ENCODE peak calls at places on chromosomes 5 and 9, in eight cellular contexts. B, G, P, D, J, E, T and N are unnamed samples.

GRCh38 chr9:134811673-134812668 is 68.6 kb upstream of the FCN2 start:
- DNase-seq in B (no peak), G (no peak), P (no peak), D (no peak), J (no peak), E (no peak), T (no peak), N (no peak)

GRCh38 chr9:536597-537511 is 304.6 kb upstream of the DMRT1 start:
- DNase-seq in B (no peak), G (no peak), P (no peak), D (no peak), J (no peak), E (no peak), T (no peak), N (no peak)

GRCh38 chr5:14413331-14413750 is 168.3 kb upstream of the OTULINL start:
- DNase-seq in B (no peak), G (no peak), P (no peak), D (no peak), J (no peak), E (no peak), T (no peak), N (no peak)

GRCh38 chr5:153610009-153610408 is 119.5 kb downstream of the GRIA1 start:
- DNase-seq in B (no peak), G (no peak), P (no peak), D (no peak), J (no peak), E (no peak), T (no peak), N (no peak)

GRCh38 chr5:982377-983237 is 26.0 kb upstream of the NKD2 start:
- DNase-seq in B (no peak), G (peak; percentile 38), P (no peak), D (peak; percentile 62), J (no peak), E (no peak), T (no peak), N (peak; percentile 64)

GRCh38 chr9:70579686-70580085 is 165.2 kb upstream of the KLF9 start:
- DNase-seq in B (no peak), G (no peak), P (no peak), D (peak; percentile 52), J (no peak), E (no peak), T (no peak), N (no peak)

GRCh38 chr5:143061161-143061945 is 291.2 kb downstream of the ARHGAP26 start:
- DNase-seq in B (no peak), G (no peak), P (no peak), D (no peak), J (no peak), E (no peak), T (no peak), N (no peak)

GRCh38 chr9:17280350-17281012 is 145.6 kb downstream of the CNTLN start:
- DNase-seq in B (no peak), G (no peak), P (no peak), D (no peak), J (no peak), E (no peak), T (no peak), N (no peak)

GRCh38 chr9:127051881-127052595 is 70.4 kb downstream of the ANGPTL2 start:
- DNase-seq in B (no peak), G (no peak), P (no peak), D (peak; percentile 85), J (no peak), E (no peak), T (peak; percentile 25), N (no peak)

GRCh38 chr5:144167998-144168397 is 2.5 kb downstream of the YIPF5 start:
- DNase-seq in B (no peak), G (no peak), P (no peak), D (no peak), J (no peak), E (no peak), T (no peak), N (no peak)

GRCh38 chr9:129888085-129888808 is 53.0 kb downstream of the USP20 start:
- DNase-seq in B (no peak), G (no peak), P (peak; percentile 75), D (peak; percentile 89), J (peak; percentile 53), E (peak; percentile 100), T (no peak), N (peak; percentile 56)

GRCh38 chr5:71640408-71640807 is 53.3 kb downstream of the MCCC2 start:
- DNase-seq in B (no peak), G (no peak), P (no peak), D (no peak), J (no peak), E (no peak), T (no peak), N (no peak)

GRCh38 chr5:40080191-40080590 is 599.5 kb upstream of the PTGER4 start:
- DNase-seq in B (no peak), G (no peak), P (no peak), D (no peak), J (no peak), E (no peak), T (no peak), N (no peak)

GRCh38 chr5:116524966-116525365 is 49.7 kb downstream of the SEMA6A start:
- DNase-seq in B (no peak), G (no peak), P (no peak), D (no peak), J (no peak), E (no peak), T (no peak), N (no peak)

GRCh38 chr5:116527587-116527986 is 47.0 kb downstream of the SEMA6A start:
- DNase-seq in B (no peak), G (no peak), P (no peak), D (no peak), J (no peak), E (no peak), T (no peak), N (no peak)

GRCh38 chr5:116524051-116524450 is 50.6 kb downstream of the SEMA6A start:
- DNase-seq in B (no peak), G (no peak), P (no peak), D (no peak), J (no peak), E (no peak), T (no peak), N (no peak)

GRCh38 chr5:116524505-116524904 is 50.1 kb downstream of the SEMA6A start:
- DNase-seq in B (no peak), G (no peak), P (no peak), D (no peak), J (no peak), E (no peak), T (no peak), N (no peak)

GRCh38 chr5:116525680-116526079 is 48.9 kb downstream of the SEMA6A start:
- DNase-seq in B (no peak), G (no peak), P (no peak), D (no peak), J (no peak), E (no peak), T (no peak), N (no peak)
- TF ChIP-seq POLR2A in B (no peak), G (no peak), P (no peak), D (no peak), J (no peak), E (no peak), T (no peak), N (no peak)

DNA sequence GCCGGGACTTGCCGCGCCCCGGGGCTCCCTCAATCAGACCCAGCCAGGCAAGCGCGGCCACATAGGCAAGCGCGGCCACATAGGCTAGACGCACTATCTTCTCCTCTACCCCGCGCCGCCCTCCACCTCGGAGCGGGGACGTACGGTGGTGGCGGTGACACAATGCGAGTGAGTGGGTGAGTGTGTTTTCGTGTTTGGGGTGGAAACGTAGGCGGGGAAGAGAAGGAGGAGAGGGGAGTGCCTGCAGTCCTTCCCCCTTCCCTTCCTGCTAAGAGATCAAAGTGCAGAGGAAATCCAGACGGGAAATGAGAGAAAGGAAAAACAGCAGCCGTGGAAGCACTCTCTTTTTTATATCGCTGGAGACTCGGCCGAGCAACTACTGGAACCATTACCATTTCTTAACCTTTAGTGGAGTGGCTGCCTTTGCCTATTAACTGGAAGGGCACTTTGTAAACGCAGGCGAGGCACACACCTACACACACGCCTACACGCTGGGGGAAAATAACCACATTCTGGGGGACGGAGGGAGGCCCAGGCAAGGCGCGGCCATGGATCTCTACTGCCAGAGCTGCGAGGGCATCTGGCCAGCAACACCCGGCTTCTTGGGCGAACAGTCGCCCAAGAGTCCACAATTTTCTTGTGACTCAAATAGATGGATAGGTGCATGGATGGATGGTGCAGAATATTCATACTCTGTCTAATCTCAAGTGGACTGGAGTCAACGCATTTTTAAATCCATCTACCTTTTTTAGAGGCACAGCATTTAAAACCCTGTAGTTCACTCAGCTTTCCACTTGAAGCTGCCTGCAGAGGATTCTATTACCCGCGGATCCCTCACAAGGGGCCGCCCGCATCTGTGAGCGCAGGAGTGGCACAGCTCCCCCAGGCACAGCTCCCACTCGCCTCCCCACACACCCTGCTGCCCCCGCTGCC is 2.1 kb downstream of the EDIL3 start:
- DNase-seq in B (peak; percentile 26), G (peak; percentile 9), P (no peak), D (peak; percentile 87), J (no peak), E (no peak), T (peak; percentile 56), N (peak; percentile 56)
- H3K27ac ChIP-seq in B (no peak overlapping the region), G (no peak overlapping the region), P (no peak overlapping the region), D (peak overlapping the region; percentile 74), J (peak overlapping the region; percentile 87), E (no peak overlapping the region), T (peak overlapping the region; percentile 68), N (peak overlapping the region; percentile 79)

GRCh38 chr5:76332102-76332501 is 71.0 kb upstream of the IQGAP2 start:
- DNase-seq in B (no peak), G (no peak), P (no peak), D (no peak), J (no peak), E (no peak), T (no peak), N (no peak)

GRCh38 chr5:76326559-76327351 is 76.3 kb upstream of the IQGAP2 start:
- DNase-seq in B (no peak), G (no peak), P (no peak), D (no peak), J (no peak), E (no peak), T (no peak), N (no peak)

GRCh38 chr5:76332620-76333170 is 70.4 kb upstream of the IQGAP2 start:
- DNase-seq in B (no peak), G (no peak), P (no peak), D (no peak), J (no peak), E (no peak), T (no peak), N (no peak)

GRCh38 chr5:76331139-76331538 is 71.9 kb upstream of the IQGAP2 start:
- DNase-seq in B (no peak), G (no peak), P (no peak), D (no peak), J (no peak), E (no peak), T (no peak), N (no peak)

GRCh38 chr5:76329346-76329745 is 73.7 kb upstream of the IQGAP2 start:
- DNase-seq in B (no peak), G (no peak), P (no peak), D (no peak), J (no peak), E (no peak), T (no peak), N (no peak)
- H3K4me1 ChIP-seq in B (peaks cover 7% of the 10 kb centered on the region), G (no peaks in the 10 kb centered on the region), P (no peaks in the 10 kb centered on the region), D (no peaks in the 10 kb centered on the region), J (no peaks in the 10 kb centered on the region), E (no peaks in the 10 kb centered on the region), T (peaks cover 26% of the 10 kb centered on the region), N (no peaks in the 10 kb centered on the region)

DNA sequence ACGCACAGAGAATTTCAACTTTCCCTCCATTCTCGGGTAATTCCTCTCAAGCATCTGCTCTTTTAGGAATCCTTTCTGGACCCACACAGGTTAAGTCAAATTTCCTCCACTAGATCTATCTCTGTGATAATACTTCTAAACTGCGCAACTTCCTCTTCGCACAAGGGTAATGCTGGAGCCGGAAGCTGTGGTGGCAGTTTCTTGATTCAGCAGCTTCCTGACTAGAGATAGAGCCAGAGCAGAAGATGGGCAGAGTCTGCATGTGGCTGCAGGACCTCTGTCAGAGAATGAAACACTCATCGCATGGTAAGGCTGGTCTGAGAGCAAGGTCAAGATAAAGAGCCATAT is 11.1 kb upstream of the CDC42SE2 start:
- DNase-seq in B (peak; percentile 55), G (no peak), P (peak; percentile 70), D (no peak), J (peak; percentile 7), E (peak; percentile 81), T (no peak), N (peak; percentile 58)
- TF ChIP-seq POLR2A in B (no peak), G (no peak), P (peak; percentile 29), D (peak; percentile 10), J (peak; percentile 42), E (peak; percentile 72), T (peak; percentile 34), N (no peak)